ENCODE peak calls at places on chromosomes 5 and 9, in ten cellular contexts. V is endothelial cell, E is gastrocnemius medialis, Z is HuH-7, Q is H9, F is C1 segment of cervical spinal cord, D is heart right ventricle, A is KBM-7, J is NCI-H524 treated with DMSO at 0.1 percent for 48 hours, W is SW480. Y is an unnamed sample.

GRCh38 chr9:95025213-95026170 is 292.0 kb downstream of the FANCC start:
- DNase-seq in V (no peak), E (peak), Z (peak), Q (no peak), F (peak), D (peak), A (peak), J (no peak), W (peak), Y (peak)

GRCh38 chr9:96150324-96151023 is 151.5 kb downstream of the HSD17B3 start:
- DNase-seq in V (no peak), E (no peak), Z (no peak), Q (no peak), F (no peak), D (no peak), A (peak), J (no peak), W (peak), Y (no peak)

GRCh38 chr9:124869986-124870560 is 8.1 kb downstream of the ARPC5L start:
- DNase-seq in V (peak), E (no peak), Z (no peak), Q (no peak), F (no peak), D (no peak), A (peak), J (no peak), W (no peak), Y (no peak)

GRCh38 chr5:6448141-6448491 is 543 bp upstream of the UBE2QL1 start:
- DNase-seq in V (no peak), E (no peak), Z (no peak), Q (no peak), F (no peak), D (no peak), A (no peak), J (no peak), W (no peak), Y (no peak)

GRCh38 chr5:83636141-83636540 is 84.5 kb downstream of the HAPLN1 start:
- DNase-seq in V (no peak), E (no peak), Z (no peak), Q (no peak), F (no peak), D (no peak), A (no peak), J (no peak), W (no peak), Y (no peak)

GRCh38 chr5:108797986-108798385 is 50.3 kb downstream of the FER start:
- DNase-seq in V (no peak), E (no peak), Z (no peak), Q (no peak), F (no peak), D (no peak), A (no peak), J (no peak), W (no peak), Y (no peak)

GRCh38 chr5:17343675-17344074 is 126.2 kb downstream of the BASP1 start:
- DNase-seq in V (no peak), E (no peak), Z (no peak), Q (no peak), F (no peak), D (no peak), A (no peak), J (no peak), W (peak), Y (no peak)

GRCh38 chr9:85522459-85523092 is 219.2 kb downstream of the AGTPBP1 start:
- DNase-seq in V (peak), E (peak), Z (no peak), Q (peak), F (no peak), D (peak), A (peak), J (no peak), W (no peak), Y (peak)

GRCh38 chr9:137534256-137535119 is 15.7 kb downstream of the PNPLA7 start:
- DNase-seq in V (no peak), E (no peak), Z (peak), Q (peak), F (no peak), D (no peak), A (peak), J (peak), W (peak), Y (peak)

GRCh38 chr5:140358738-140359310 is 1.2 kb upstream of the SLC4A9 start:
- DNase-seq in V (peak), E (no peak), Z (peak), Q (peak), F (no peak), D (no peak), A (no peak), J (no peak), W (peak), Y (peak)

GRCh38 chr5:154273028-154273617 is 82.6 kb downstream of the GALNT10 start:
- DNase-seq in V (no peak), E (peak), Z (no peak), Q (no peak), F (no peak), D (no peak), A (peak), J (no peak), W (peak), Y (no peak)

GRCh38 chr9:98251554-98251953 is 3.9 kb downstream of the TBC1D2 start:
- DNase-seq in V (no peak), E (no peak), Z (no peak), Q (no peak), F (no peak), D (no peak), A (no peak), J (no peak), W (no peak), Y (no peak)

GRCh38 chr5:57988808-57989207 is 471.1 kb downstream of the PLK2 start:
- DNase-seq in V (no peak), E (no peak), Z (no peak), Q (no peak), F (no peak), D (no peak), A (no peak), J (no peak), W (no peak), Y (no peak)

GRCh38 chr9:117120061-117120460 is 294.8 kb downstream of the ASTN2 start:
- DNase-seq in V (no peak), E (no peak), Z (no peak), Q (no peak), F (no peak), D (no peak), A (no peak), J (no peak), W (peak), Y (no peak)

GRCh38 chr9:112380771-112381181 is 868 bp downstream of the HSDL2 start:
- DNase-seq in V (no peak), E (peak), Z (no peak), Q (no peak), F (no peak), D (no peak), A (peak), J (no peak), W (peak), Y (no peak)

GRCh38 chr9:98801969-98802371 is 5.5 kb upstream of the GALNT12 start:
- DNase-seq in V (no peak), E (no peak), Z (no peak), Q (no peak), F (no peak), D (no peak), A (no peak), J (no peak), W (no peak), Y (no peak)

GRCh38 chr9:69471433-69471832 is 146.4 kb downstream of the ENTREP1 start:
- DNase-seq in V (no peak), E (no peak), Z (no peak), Q (no peak), F (no peak), D (no peak), A (no peak), J (no peak), W (no peak), Y (no peak)

GRCh38 chr9:98501776-98502175 is 207.0 kb downstream of the GABBR2 start:
- DNase-seq in V (no peak), E (no peak), Z (no peak), Q (peak), F (no peak), D (no peak), A (no peak), J (no peak), W (no peak), Y (no peak)

GRCh38 chr9:125889524-125890473 is 142.6 kb downstream of the PBX3 start:
- DNase-seq in V (peak), E (no peak), Z (peak), Q (peak), F (peak), D (peak), A (peak), J (peak), W (peak), Y (peak)

GRCh38 chr9:114275246-114275994 is 47.5 kb upstream of the ORM1 start:
- DNase-seq in V (no peak), E (peak), Z (no peak), Q (peak), F (no peak), D (no peak), A (no peak), J (no peak), W (no peak), Y (no peak)

GRCh38 chr5:169649486-169649885 is 12.4 kb downstream of the DOCK2 start:
- DNase-seq in V (no peak), E (no peak), Z (no peak), Q (no peak), F (no peak), D (no peak), A (no peak), J (no peak), W (no peak), Y (no peak)

GRCh38 chr5:54874337-54875021 is 110.9 kb downstream of the ESM1 start:
- DNase-seq in V (no peak), E (no peak), Z (no peak), Q (no peak), F (no peak), D (no peak), A (peak), J (no peak), W (no peak), Y (no peak)

GRCh38 chr9:125516381-125516960 is 190.5 kb downstream of the MAPKAP1 start:
- DNase-seq in V (no peak), E (no peak), Z (no peak), Q (no peak), F (no peak), D (no peak), A (no peak), J (no peak), W (no peak), Y (no peak)

GRCh38 chr5:128674837-128675446 is 136.9 kb upstream of the FBN2 start:
- DNase-seq in V (peak), E (no peak), Z (peak), Q (peak), F (no peak), D (peak), A (peak), J (peak), W (peak), Y (peak)

GRCh38 chr5:112333236-112333850 is 85.7 kb downstream of the EPB41L4A start:
- DNase-seq in V (peak), E (no peak), Z (no peak), Q (no peak), F (no peak), D (no peak), A (no peak), J (no peak), W (no peak), Y (peak)